ENCODE peak calls at places on chromosomes 6 and 20, in six cellular contexts. One of them, this sample, is unnamed.

GRCh38 chr20:46400253-46400652 is 6.2 kb downstream of the ELMO2 start:
- DNase-seq in sciatic nerve: no peak
- DNase-seq in astrocyte of the cerebellum: no peak
- DNase-seq in NCI-H1092 treated with DMSO at 0.1 percent for 48 hours: no peak
- DNase-seq in stimulated activated CD8-positive, alpha-beta memory T cell treated with anti-CD3 and anti-CD28 coated beads, Interleukin-15, amount 100 ng/mL, for 4 hours: no peak
- DNase-seq in NCI-H1105 treated with DMSO at 0.1 percent for 48 hours: no peak
- DNase-seq in this sample: no peak

GRCh38 chr20:24163501-24163900 is 174.9 kb upstream of the GGTLC1 start:
- DNase-seq in astrocyte of the cerebellum: no peak
- DNase-seq in NCI-H1092 treated with DMSO at 0.1 percent for 48 hours: no peak
- DNase-seq in NCI-H1105 treated with DMSO at 0.1 percent for 48 hours: no peak
- DNase-seq in sciatic nerve: no peak
- DNase-seq in stimulated activated CD8-positive, alpha-beta memory T cell treated with anti-CD3 and anti-CD28 coated beads, Interleukin-15, amount 100 ng/mL, for 4 hours: no peak
- DNase-seq in this sample: no peak

GRCh38 chr6:22323848-22324247 is 27.0 kb upstream of the PRL start:
- DNase-seq in NCI-H1092 treated with DMSO at 0.1 percent for 48 hours: no peak
- DNase-seq in astrocyte of the cerebellum: no peak
- DNase-seq in NCI-H1105 treated with DMSO at 0.1 percent for 48 hours: no peak
- DNase-seq in stimulated activated CD8-positive, alpha-beta memory T cell treated with anti-CD3 and anti-CD28 coated beads, Interleukin-15, amount 100 ng/mL, for 4 hours: no peak
- DNase-seq in sciatic nerve: no peak
- DNase-seq in this sample: no peak

GRCh38 chr20:32390999-32391398 is 32.9 kb downstream of the ASXL1 start:
- DNase-seq in sciatic nerve: no peak
- DNase-seq in stimulated activated CD8-positive, alpha-beta memory T cell treated with anti-CD3 and anti-CD28 coated beads, Interleukin-15, amount 100 ng/mL, for 4 hours: no peak
- DNase-seq in NCI-H1105 treated with DMSO at 0.1 percent for 48 hours: no peak
- DNase-seq in astrocyte of the cerebellum: no peak
- DNase-seq in NCI-H1092 treated with DMSO at 0.1 percent for 48 hours: no peak
- DNase-seq in this sample: peak

GRCh38 chr20:45368221-45368980 is 5.4 kb downstream of the SYS1 start:
- DNase-seq in astrocyte of the cerebellum: no peak
- DNase-seq in NCI-H1092 treated with DMSO at 0.1 percent for 48 hours: no peak
- DNase-seq in stimulated activated CD8-positive, alpha-beta memory T cell treated with anti-CD3 and anti-CD28 coated beads, Interleukin-15, amount 100 ng/mL, for 4 hours: no peak
- DNase-seq in NCI-H1105 treated with DMSO at 0.1 percent for 48 hours: no peak
- DNase-seq in sciatic nerve: no peak
- DNase-seq in this sample: no peak

GRCh38 chr6:143940011-143940597 is 68.0 kb downstream of the PLAGL1 start:
- DNase-seq in stimulated activated CD8-positive, alpha-beta memory T cell treated with anti-CD3 and anti-CD28 coated beads, Interleukin-15, amount 100 ng/mL, for 4 hours: peak
- DNase-seq in astrocyte of the cerebellum: peak
- DNase-seq in sciatic nerve: no peak
- DNase-seq in NCI-H1105 treated with DMSO at 0.1 percent for 48 hours: peak
- DNase-seq in NCI-H1092 treated with DMSO at 0.1 percent for 48 hours: peak
- DNase-seq in this sample: peak

GRCh38 chr20:835220-836045 is 1.9 kb downstream of the FAM110A start:
- DNase-seq in NCI-H1092 treated with DMSO at 0.1 percent for 48 hours: no peak
- DNase-seq in sciatic nerve: no peak
- DNase-seq in astrocyte of the cerebellum: no peak
- DNase-seq in NCI-H1105 treated with DMSO at 0.1 percent for 48 hours: no peak
- DNase-seq in stimulated activated CD8-positive, alpha-beta memory T cell treated with anti-CD3 and anti-CD28 coated beads, Interleukin-15, amount 100 ng/mL, for 4 hours: no peak
- DNase-seq in this sample: no peak

GRCh38 chr20:10225439-10226080 is 6.9 kb downstream of the SNAP25 start:
- DNase-seq in NCI-H1092 treated with DMSO at 0.1 percent for 48 hours: peak
- DNase-seq in astrocyte of the cerebellum: no peak
- DNase-seq in sciatic nerve: no peak
- DNase-seq in NCI-H1105 treated with DMSO at 0.1 percent for 48 hours: peak
- DNase-seq in stimulated activated CD8-positive, alpha-beta memory T cell treated with anti-CD3 and anti-CD28 coated beads, Interleukin-15, amount 100 ng/mL, for 4 hours: no peak
- DNase-seq in this sample: peak

GRCh38 chr20:401682-402495 is 6.2 kb upstream of the RBCK1 start:
- DNase-seq in stimulated activated CD8-positive, alpha-beta memory T cell treated with anti-CD3 and anti-CD28 coated beads, Interleukin-15, amount 100 ng/mL, for 4 hours: no peak
- DNase-seq in NCI-H1105 treated with DMSO at 0.1 percent for 48 hours: no peak
- DNase-seq in sciatic nerve: no peak
- DNase-seq in astrocyte of the cerebellum: no peak
- DNase-seq in NCI-H1092 treated with DMSO at 0.1 percent for 48 hours: no peak
- DNase-seq in this sample: peak

GRCh38 chr6:134447883-134448387 is 130.0 kb upstream of the SGK1 start:
- DNase-seq in sciatic nerve: no peak
- DNase-seq in astrocyte of the cerebellum: peak
- DNase-seq in stimulated activated CD8-positive, alpha-beta memory T cell treated with anti-CD3 and anti-CD28 coated beads, Interleukin-15, amount 100 ng/mL, for 4 hours: no peak
- DNase-seq in NCI-H1105 treated with DMSO at 0.1 percent for 48 hours: no peak
- DNase-seq in NCI-H1092 treated with DMSO at 0.1 percent for 48 hours: no peak
- DNase-seq in this sample: peak

GRCh38 chr20:63530788-63531160 is 6.4 kb downstream of the PTK6 start:
- DNase-seq in stimulated activated CD8-positive, alpha-beta memory T cell treated with anti-CD3 and anti-CD28 coated beads, Interleukin-15, amount 100 ng/mL, for 4 hours: no peak
- DNase-seq in NCI-H1092 treated with DMSO at 0.1 percent for 48 hours: no peak
- DNase-seq in NCI-H1105 treated with DMSO at 0.1 percent for 48 hours: no peak
- DNase-seq in sciatic nerve: no peak
- DNase-seq in astrocyte of the cerebellum: no peak
- DNase-seq in this sample: no peak

GRCh38 chr20:17485017-17485416 is 46.2 kb downstream of the BFSP1 start:
- DNase-seq in stimulated activated CD8-positive, alpha-beta memory T cell treated with anti-CD3 and anti-CD28 coated beads, Interleukin-15, amount 100 ng/mL, for 4 hours: no peak
- DNase-seq in NCI-H1092 treated with DMSO at 0.1 percent for 48 hours: no peak
- DNase-seq in NCI-H1105 treated with DMSO at 0.1 percent for 48 hours: no peak
- DNase-seq in astrocyte of the cerebellum: no peak
- DNase-seq in sciatic nerve: no peak
- DNase-seq in this sample: peak

GRCh38 chr6:24460966-24461365 is 28.4 kb downstream of the GPLD1 start:
- DNase-seq in NCI-H1092 treated with DMSO at 0.1 percent for 48 hours: no peak
- DNase-seq in astrocyte of the cerebellum: no peak
- DNase-seq in NCI-H1105 treated with DMSO at 0.1 percent for 48 hours: no peak
- DNase-seq in stimulated activated CD8-positive, alpha-beta memory T cell treated with anti-CD3 and anti-CD28 coated beads, Interleukin-15, amount 100 ng/mL, for 4 hours: no peak
- DNase-seq in sciatic nerve: no peak
- DNase-seq in this sample: no peak

GRCh38 chr6:134619077-134619476 is 301.2 kb upstream of the SGK1 start:
- DNase-seq in NCI-H1105 treated with DMSO at 0.1 percent for 48 hours: no peak
- DNase-seq in sciatic nerve: no peak
- DNase-seq in NCI-H1092 treated with DMSO at 0.1 percent for 48 hours: no peak
- DNase-seq in astrocyte of the cerebellum: no peak
- DNase-seq in stimulated activated CD8-positive, alpha-beta memory T cell treated with anti-CD3 and anti-CD28 coated beads, Interleukin-15, amount 100 ng/mL, for 4 hours: no peak
- DNase-seq in this sample: no peak

GRCh38 chr6:125812394-125813231 is 21.9 kb downstream of the NCOA7 start:
- DNase-seq in NCI-H1105 treated with DMSO at 0.1 percent for 48 hours: no peak
- DNase-seq in sciatic nerve: no peak
- DNase-seq in astrocyte of the cerebellum: peak
- DNase-seq in stimulated activated CD8-positive, alpha-beta memory T cell treated with anti-CD3 and anti-CD28 coated beads, Interleukin-15, amount 100 ng/mL, for 4 hours: no peak
- DNase-seq in NCI-H1092 treated with DMSO at 0.1 percent for 48 hours: no peak
- DNase-seq in this sample: no peak

GRCh38 chr6:143339223-143339622 is 111.3 kb downstream of the ADAT2 start:
- DNase-seq in astrocyte of the cerebellum: no peak
- DNase-seq in sciatic nerve: no peak
- DNase-seq in stimulated activated CD8-positive, alpha-beta memory T cell treated with anti-CD3 and anti-CD28 coated beads, Interleukin-15, amount 100 ng/mL, for 4 hours: no peak
- DNase-seq in NCI-H1105 treated with DMSO at 0.1 percent for 48 hours: no peak
- DNase-seq in NCI-H1092 treated with DMSO at 0.1 percent for 48 hours: no peak
- DNase-seq in this sample: no peak

GRCh38 chr20:9838378-9839295 is at the start of gene PAK5:
- DNase-seq in sciatic nerve: no peak
- DNase-seq in NCI-H1105 treated with DMSO at 0.1 percent for 48 hours: peak
- DNase-seq in astrocyte of the cerebellum: peak
- DNase-seq in NCI-H1092 treated with DMSO at 0.1 percent for 48 hours: peak
- DNase-seq in stimulated activated CD8-positive, alpha-beta memory T cell treated with anti-CD3 and anti-CD28 coated beads, Interleukin-15, amount 100 ng/mL, for 4 hours: no peak
- DNase-seq in this sample: no peak

GRCh38 chr6:4820704-4821276 is 44.6 kb downstream of the CDYL start:
- DNase-seq in sciatic nerve: no peak
- DNase-seq in NCI-H1092 treated with DMSO at 0.1 percent for 48 hours: no peak
- DNase-seq in stimulated activated CD8-positive, alpha-beta memory T cell treated with anti-CD3 and anti-CD28 coated beads, Interleukin-15, amount 100 ng/mL, for 4 hours: no peak
- DNase-seq in NCI-H1105 treated with DMSO at 0.1 percent for 48 hours: no peak
- DNase-seq in astrocyte of the cerebellum: no peak
- DNase-seq in this sample: no peak

GRCh38 chr20:53917145-53918009 is 153.0 kb downstream of the BCAS1 start:
- DNase-seq in NCI-H1092 treated with DMSO at 0.1 percent for 48 hours: no peak
- DNase-seq in astrocyte of the cerebellum: no peak
- DNase-seq in sciatic nerve: no peak
- DNase-seq in NCI-H1105 treated with DMSO at 0.1 percent for 48 hours: no peak
- DNase-seq in stimulated activated CD8-positive, alpha-beta memory T cell treated with anti-CD3 and anti-CD28 coated beads, Interleukin-15, amount 100 ng/mL, for 4 hours: no peak
- DNase-seq in this sample: no peak

GRCh38 chr6:3697609-3698008 is 53.9 kb downstream of the PXDC1 start:
- DNase-seq in NCI-H1105 treated with DMSO at 0.1 percent for 48 hours: no peak
- DNase-seq in astrocyte of the cerebellum: peak
- DNase-seq in NCI-H1092 treated with DMSO at 0.1 percent for 48 hours: no peak
- DNase-seq in sciatic nerve: no peak
- DNase-seq in stimulated activated CD8-positive, alpha-beta memory T cell treated with anti-CD3 and anti-CD28 coated beads, Interleukin-15, amount 100 ng/mL, for 4 hours: no peak
- DNase-seq in this sample: no peak

GRCh38 chr6:126539022-126539421 is 199.1 kb downstream of the CENPW start:
- DNase-seq in astrocyte of the cerebellum: peak
- DNase-seq in NCI-H1105 treated with DMSO at 0.1 percent for 48 hours: no peak
- DNase-seq in sciatic nerve: no peak
- DNase-seq in stimulated activated CD8-positive, alpha-beta memory T cell treated with anti-CD3 and anti-CD28 coated beads, Interleukin-15, amount 100 ng/mL, for 4 hours: no peak
- DNase-seq in NCI-H1092 treated with DMSO at 0.1 percent for 48 hours: no peak
- DNase-seq in this sample: peak

GRCh38 chr6:360791-361373 is 30.7 kb upstream of the IRF4 start:
- DNase-seq in NCI-H1092 treated with DMSO at 0.1 percent for 48 hours: no peak
- DNase-seq in NCI-H1105 treated with DMSO at 0.1 percent for 48 hours: no peak
- DNase-seq in astrocyte of the cerebellum: no peak
- DNase-seq in stimulated activated CD8-positive, alpha-beta memory T cell treated with anti-CD3 and anti-CD28 coated beads, Interleukin-15, amount 100 ng/mL, for 4 hours: no peak
- DNase-seq in sciatic nerve: no peak
- DNase-seq in this sample: no peak

GRCh38 chr6:123901441-123901840 is 97.8 kb downstream of the NKAIN2 start:
- DNase-seq in astrocyte of the cerebellum: no peak
- DNase-seq in sciatic nerve: no peak
- DNase-seq in NCI-H1092 treated with DMSO at 0.1 percent for 48 hours: no peak
- DNase-seq in NCI-H1105 treated with DMSO at 0.1 percent for 48 hours: no peak
- DNase-seq in stimulated activated CD8-positive, alpha-beta memory T cell treated with anti-CD3 and anti-CD28 coated beads, Interleukin-15, amount 100 ng/mL, for 4 hours: no peak
- DNase-seq in this sample: no peak

GRCh38 chr6:55014321-55015088 is 159.8 kb upstream of the HCRTR2 start:
- DNase-seq in NCI-H1092 treated with DMSO at 0.1 percent for 48 hours: no peak
- DNase-seq in NCI-H1105 treated with DMSO at 0.1 percent for 48 hours: no peak
- DNase-seq in sciatic nerve: no peak
- DNase-seq in stimulated activated CD8-positive, alpha-beta memory T cell treated with anti-CD3 and anti-CD28 coated beads, Interleukin-15, amount 100 ng/mL, for 4 hours: no peak
- DNase-seq in astrocyte of the cerebellum: peak
- DNase-seq in this sample: peak

GRCh38 chr20:15965165-15965564 is 608.1 kb downstream of the KIF16B start:
- DNase-seq in sciatic nerve: no peak
- DNase-seq in NCI-H1092 treated with DMSO at 0.1 percent for 48 hours: no peak
- DNase-seq in NCI-H1105 treated with DMSO at 0.1 percent for 48 hours: no peak
- DNase-seq in stimulated activated CD8-positive, alpha-beta memory T cell treated with anti-CD3 and anti-CD28 coated beads, Interleukin-15, amount 100 ng/mL, for 4 hours: no peak
- DNase-seq in astrocyte of the cerebellum: no peak
- DNase-seq in this sample: no peak

GRCh38 chr6:84390334-84390733 is 162.9 kb upstream of the CEP162 start:
- DNase-seq in astrocyte of the cerebellum: no peak
- DNase-seq in sciatic nerve: no peak
- DNase-seq in NCI-H1105 treated with DMSO at 0.1 percent for 48 hours: no peak
- DNase-seq in stimulated activated CD8-positive, alpha-beta memory T cell treated with anti-CD3 and anti-CD28 coated beads, Interleukin-15, amount 100 ng/mL, for 4 hours: no peak
- DNase-seq in NCI-H1092 treated with DMSO at 0.1 percent for 48 hours: no peak
- DNase-seq in this sample: no peak

GRCh38 chr20:37911838-37912273 is 8.9 kb downstream of the VSTM2L start:
- DNase-seq in NCI-H1105 treated with DMSO at 0.1 percent for 48 hours: peak
- DNase-seq in astrocyte of the cerebellum: peak
- DNase-seq in stimulated activated CD8-positive, alpha-beta memory T cell treated with anti-CD3 and anti-CD28 coated beads, Interleukin-15, amount 100 ng/mL, for 4 hours: no peak
- DNase-seq in NCI-H1092 treated with DMSO at 0.1 percent for 48 hours: peak
- DNase-seq in sciatic nerve: no peak
- DNase-seq in this sample: no peak

GRCh38 chr6:80341330-80341729 is 234.9 kb downstream of the BCKDHB start:
- DNase-seq in sciatic nerve: no peak
- DNase-seq in NCI-H1105 treated with DMSO at 0.1 percent for 48 hours: no peak
- DNase-seq in stimulated activated CD8-positive, alpha-beta memory T cell treated with anti-CD3 and anti-CD28 coated beads, Interleukin-15, amount 100 ng/mL, for 4 hours: no peak
- DNase-seq in NCI-H1092 treated with DMSO at 0.1 percent for 48 hours: no peak
- DNase-seq in astrocyte of the cerebellum: no peak
- DNase-seq in this sample: no peak

GRCh38 chr20:59616306-59616705 is 12.0 kb downstream of the PHACTR3 start:
- DNase-seq in NCI-H1105 treated with DMSO at 0.1 percent for 48 hours: no peak
- DNase-seq in astrocyte of the cerebellum: no peak
- DNase-seq in stimulated activated CD8-positive, alpha-beta memory T cell treated with anti-CD3 and anti-CD28 coated beads, Interleukin-15, amount 100 ng/mL, for 4 hours: no peak
- DNase-seq in sciatic nerve: no peak
- DNase-seq in NCI-H1092 treated with DMSO at 0.1 percent for 48 hours: no peak
- DNase-seq in this sample: no peak

GRCh38 chr20:20820104-20820503 is 107.7 kb upstream of the RALGAPA2 start:
- DNase-seq in NCI-H1105 treated with DMSO at 0.1 percent for 48 hours: no peak
- DNase-seq in NCI-H1092 treated with DMSO at 0.1 percent for 48 hours: no peak
- DNase-seq in stimulated activated CD8-positive, alpha-beta memory T cell treated with anti-CD3 and anti-CD28 coated beads, Interleukin-15, amount 100 ng/mL, for 4 hours: no peak
- DNase-seq in astrocyte of the cerebellum: no peak
- DNase-seq in sciatic nerve: no peak
- DNase-seq in this sample: no peak

GRCh38 chr20:378961-379336 is 1.6 kb upstream of the TRIB3 start:
- DNase-seq in sciatic nerve: no peak
- DNase-seq in NCI-H1105 treated with DMSO at 0.1 percent for 48 hours: no peak
- DNase-seq in stimulated activated CD8-positive, alpha-beta memory T cell treated with anti-CD3 and anti-CD28 coated beads, Interleukin-15, amount 100 ng/mL, for 4 hours: no peak
- DNase-seq in astrocyte of the cerebellum: no peak
- DNase-seq in NCI-H1092 treated with DMSO at 0.1 percent for 48 hours: no peak
- DNase-seq in this sample: no peak

GRCh38 chr20:34389206-34389953 is 26.3 kb downstream of the ITCH start:
- DNase-seq in NCI-H1105 treated with DMSO at 0.1 percent for 48 hours: peak
- DNase-seq in sciatic nerve: no peak
- DNase-seq in NCI-H1092 treated with DMSO at 0.1 percent for 48 hours: no peak
- DNase-seq in astrocyte of the cerebellum: no peak
- DNase-seq in stimulated activated CD8-positive, alpha-beta memory T cell treated with anti-CD3 and anti-CD28 coated beads, Interleukin-15, amount 100 ng/mL, for 4 hours: no peak
- DNase-seq in this sample: no peak

This sample was measured in RKO.